ENCODE peak calls at places on chromosomes 6 and 20, in ten cellular contexts. One of them, this sample, is unnamed.

GRCh38 chr6:151392429-151392828 is 1.1 kb upstream of the ZBTB2 start:
- DNase-seq in endodermal cell: no peak
- DNase-seq in B cell: no peak
- DNase-seq in ovary: no peak
- DNase-seq in hippocampal formation: no peak
- DNase-seq in pulmonary artery endothelial cell: no peak
- DNase-seq in skeletal muscle cell: no peak
- DNase-seq in suprapubic skin: no peak
- DNase-seq in GM23248: no peak
- DNase-seq in stromal cell of bone marrow: no peak
- DNase-seq in this sample: no peak

GRCh38 chr6:119463081-119463626 is 113.6 kb upstream of the MAN1A1 start:
- DNase-seq in pulmonary artery endothelial cell: no peak
- DNase-seq in suprapubic skin: no peak
- DNase-seq in GM23248: no peak
- DNase-seq in stromal cell of bone marrow: no peak
- DNase-seq in skeletal muscle cell: no peak
- DNase-seq in hippocampal formation: no peak
- DNase-seq in B cell: no peak
- DNase-seq in endodermal cell: no peak
- DNase-seq in ovary: no peak
- DNase-seq in this sample: no peak

GRCh38 chr20:25992146-25992545 is 295.5 kb upstream of the ZNF337 start:
- DNase-seq in B cell: no peak
- DNase-seq in endodermal cell: no peak
- DNase-seq in hippocampal formation: no peak
- DNase-seq in stromal cell of bone marrow: no peak
- DNase-seq in suprapubic skin: no peak
- DNase-seq in skeletal muscle cell: no peak
- DNase-seq in GM23248: no peak
- DNase-seq in pulmonary artery endothelial cell: no peak
- DNase-seq in ovary: no peak
- DNase-seq in this sample: no peak

GRCh38 chr6:19860235-19860877 is 23.2 kb downstream of the ID4 start:
- DNase-seq in suprapubic skin: no peak
- DNase-seq in stromal cell of bone marrow: no peak
- DNase-seq in pulmonary artery endothelial cell: no peak
- DNase-seq in B cell: no peak
- DNase-seq in GM23248: no peak
- DNase-seq in hippocampal formation: no peak
- DNase-seq in skeletal muscle cell: no peak
- DNase-seq in endodermal cell: no peak
- DNase-seq in ovary: no peak
- DNase-seq in this sample: no peak

GRCh38 chr6:81450180-81450579 is 302.3 kb downstream of the TENT5A start:
- DNase-seq in skeletal muscle cell: peak
- DNase-seq in GM23248: peak
- DNase-seq in endodermal cell: no peak
- DNase-seq in pulmonary artery endothelial cell: no peak
- DNase-seq in suprapubic skin: no peak
- DNase-seq in B cell: no peak
- DNase-seq in hippocampal formation: no peak
- DNase-seq in ovary: no peak
- DNase-seq in stromal cell of bone marrow: peak
- DNase-seq in this sample: no peak

GRCh38 chr20:54794110-54794509 is 318.7 kb downstream of the DOK5 start:
- DNase-seq in endodermal cell: no peak
- DNase-seq in B cell: no peak
- DNase-seq in hippocampal formation: no peak
- DNase-seq in stromal cell of bone marrow: no peak
- DNase-seq in GM23248: no peak
- DNase-seq in skeletal muscle cell: no peak
- DNase-seq in ovary: no peak
- DNase-seq in suprapubic skin: no peak
- DNase-seq in pulmonary artery endothelial cell: no peak
- DNase-seq in this sample: no peak

GRCh38 chr20:62776692-62777527 is 19.4 kb upstream of the MRGBP start:
- DNase-seq in ovary: no peak
- DNase-seq in suprapubic skin: no peak
- DNase-seq in stromal cell of bone marrow: no peak
- DNase-seq in B cell: peak
- DNase-seq in hippocampal formation: no peak
- DNase-seq in GM23248: no peak
- DNase-seq in pulmonary artery endothelial cell: no peak
- DNase-seq in endodermal cell: peak
- DNase-seq in skeletal muscle cell: no peak
- DNase-seq in this sample: no peak

GRCh38 chr6:84498905-84499304 is 265.5 kb downstream of the TBX18 start:
- DNase-seq in hippocampal formation: no peak
- DNase-seq in B cell: no peak
- DNase-seq in skeletal muscle cell: no peak
- DNase-seq in suprapubic skin: no peak
- DNase-seq in ovary: no peak
- DNase-seq in endodermal cell: no peak
- DNase-seq in stromal cell of bone marrow: no peak
- DNase-seq in pulmonary artery endothelial cell: no peak
- DNase-seq in GM23248: no peak
- DNase-seq in this sample: no peak

GRCh38 chr6:33815854-33816253 is 12.1 kb upstream of the MLN start:
- DNase-seq in ovary: no peak
- DNase-seq in suprapubic skin: no peak
- DNase-seq in hippocampal formation: peak
- DNase-seq in B cell: no peak
- DNase-seq in skeletal muscle cell: no peak
- DNase-seq in endodermal cell: peak
- DNase-seq in stromal cell of bone marrow: no peak
- DNase-seq in pulmonary artery endothelial cell: no peak
- DNase-seq in GM23248: peak
- DNase-seq in this sample: no peak

This sample was measured in anterior cingulate cortex.